ENCODE peak calls at places on chromosomes 3 and 15, in ten cellular contexts. One of them, this sample, is unnamed.

GRCh38 chr3:177935008-177935407 is 601.2 kb upstream of the KCNMB2 start:
- DNase-seq in neural progenitor cell: no peak
- DNase-seq in PC-9: no peak
- DNase-seq in gastrocnemius medialis: no peak
- DNase-seq in psoas muscle: no peak
- DNase-seq in adrenal gland: peak
- DNase-seq in PC-3: no peak
- DNase-seq in thoracic aorta: no peak
- DNase-seq in sigmoid colon: no peak
- DNase-seq in stomach: no peak
- DNase-seq in this sample: no peak

GRCh38 chr15:52805351-52806283 is 15.5 kb upstream of the ONECUT1 start:
- DNase-seq in neural progenitor cell: peak
- DNase-seq in PC-9: no peak
- DNase-seq in gastrocnemius medialis: no peak
- DNase-seq in psoas muscle: peak
- DNase-seq in adrenal gland: no peak
- DNase-seq in PC-3: no peak
- DNase-seq in thoracic aorta: no peak
- DNase-seq in sigmoid colon: no peak
- DNase-seq in stomach: no peak
- DNase-seq in this sample: no peak

GRCh38 chr3:49801160-49801559 is 1.5 kb upstream of the CDHR4 start:
- DNase-seq in neural progenitor cell: no peak
- DNase-seq in PC-9: no peak
- DNase-seq in gastrocnemius medialis: no peak
- DNase-seq in psoas muscle: no peak
- DNase-seq in adrenal gland: no peak
- DNase-seq in PC-3: no peak
- DNase-seq in thoracic aorta: no peak
- DNase-seq in sigmoid colon: no peak
- DNase-seq in stomach: no peak
- DNase-seq in this sample: no peak

GRCh38 chr3:99866167-99866810 is 48.6 kb downstream of the CMSS1 start:
- DNase-seq in neural progenitor cell: no peak
- DNase-seq in PC-9: no peak
- DNase-seq in gastrocnemius medialis: no peak
- DNase-seq in psoas muscle: no peak
- DNase-seq in adrenal gland: no peak
- DNase-seq in PC-3: peak
- DNase-seq in thoracic aorta: no peak
- DNase-seq in sigmoid colon: no peak
- DNase-seq in stomach: no peak
- DNase-seq in this sample: no peak

GRCh38 chr3:139655880-139656279 is 21.9 kb downstream of the NMNAT3 start:
- DNase-seq in neural progenitor cell: no peak
- DNase-seq in PC-9: no peak
- DNase-seq in gastrocnemius medialis: no peak
- DNase-seq in psoas muscle: no peak
- DNase-seq in adrenal gland: peak
- DNase-seq in PC-3: no peak
- DNase-seq in thoracic aorta: no peak
- DNase-seq in sigmoid colon: no peak
- DNase-seq in stomach: no peak
- DNase-seq in this sample: peak

GRCh38 chr15:70589221-70589620 is 174.1 kb downstream of the UACA start:
- DNase-seq in neural progenitor cell: no peak
- DNase-seq in PC-9: no peak
- DNase-seq in gastrocnemius medialis: no peak
- DNase-seq in psoas muscle: no peak
- DNase-seq in adrenal gland: no peak
- DNase-seq in PC-3: no peak
- DNase-seq in thoracic aorta: no peak
- DNase-seq in sigmoid colon: no peak
- DNase-seq in stomach: no peak
- DNase-seq in this sample: no peak

GRCh38 chr3:120415756-120416155 is 35.0 kb downstream of the FSTL1 start:
- DNase-seq in neural progenitor cell: no peak
- DNase-seq in PC-9: no peak
- DNase-seq in gastrocnemius medialis: no peak
- DNase-seq in psoas muscle: no peak
- DNase-seq in adrenal gland: no peak
- DNase-seq in PC-3: no peak
- DNase-seq in thoracic aorta: no peak
- DNase-seq in sigmoid colon: no peak
- DNase-seq in stomach: no peak
- DNase-seq in this sample: peak

GRCh38 chr15:78641876-78642275 is 866 bp upstream of the CHRNB4 start:
- DNase-seq in neural progenitor cell: no peak
- DNase-seq in PC-9: no peak
- DNase-seq in gastrocnemius medialis: no peak
- DNase-seq in psoas muscle: no peak
- DNase-seq in adrenal gland: no peak
- DNase-seq in PC-3: no peak
- DNase-seq in thoracic aorta: no peak
- DNase-seq in sigmoid colon: no peak
- DNase-seq in stomach: no peak
- DNase-seq in this sample: no peak

GRCh38 chr3:183123891-183124290 is 24.6 kb upstream of the MCCC1 start:
- DNase-seq in neural progenitor cell: no peak
- DNase-seq in PC-9: no peak
- DNase-seq in gastrocnemius medialis: no peak
- DNase-seq in psoas muscle: no peak
- DNase-seq in adrenal gland: no peak
- DNase-seq in PC-3: peak
- DNase-seq in thoracic aorta: no peak
- DNase-seq in sigmoid colon: no peak
- DNase-seq in stomach: no peak
- DNase-seq in this sample: no peak

GRCh38 chr15:95068847-95069518 is 837.6 kb downstream of the MCTP2 start:
- DNase-seq in neural progenitor cell: no peak
- DNase-seq in PC-9: no peak
- DNase-seq in gastrocnemius medialis: no peak
- DNase-seq in psoas muscle: peak
- DNase-seq in adrenal gland: no peak
- DNase-seq in PC-3: no peak
- DNase-seq in thoracic aorta: no peak
- DNase-seq in sigmoid colon: no peak
- DNase-seq in stomach: no peak
- DNase-seq in this sample: no peak

GRCh38 chr3:59890637-59891036 is 840.8 kb upstream of the CFAP20DC start:
- DNase-seq in neural progenitor cell: no peak
- DNase-seq in PC-9: no peak
- DNase-seq in gastrocnemius medialis: no peak
- DNase-seq in psoas muscle: no peak
- DNase-seq in adrenal gland: no peak
- DNase-seq in PC-3: no peak
- DNase-seq in thoracic aorta: no peak
- DNase-seq in sigmoid colon: no peak
- DNase-seq in stomach: no peak
- DNase-seq in this sample: no peak

GRCh38 chr3:127036209-127037020 is 53.5 kb downstream of the PLXNA1 start:
- DNase-seq in neural progenitor cell: no peak
- DNase-seq in PC-9: peak
- DNase-seq in gastrocnemius medialis: no peak
- DNase-seq in psoas muscle: peak
- DNase-seq in adrenal gland: no peak
- DNase-seq in PC-3: no peak
- DNase-seq in thoracic aorta: no peak
- DNase-seq in sigmoid colon: peak
- DNase-seq in stomach: peak
- DNase-seq in this sample: no peak

GRCh38 chr3:106299300-106300098 is 430.7 kb upstream of the CBLB start:
- DNase-seq in neural progenitor cell: no peak
- DNase-seq in PC-9: peak
- DNase-seq in gastrocnemius medialis: no peak
- DNase-seq in psoas muscle: no peak
- DNase-seq in adrenal gland: no peak
- DNase-seq in PC-3: no peak
- DNase-seq in thoracic aorta: no peak
- DNase-seq in sigmoid colon: no peak
- DNase-seq in stomach: no peak
- DNase-seq in this sample: no peak

GRCh38 chr3:65412591-65412990 is 626.1 kb downstream of the MAGI1 start:
- DNase-seq in neural progenitor cell: peak
- DNase-seq in PC-9: no peak
- DNase-seq in gastrocnemius medialis: peak
- DNase-seq in psoas muscle: peak
- DNase-seq in adrenal gland: peak
- DNase-seq in PC-3: peak
- DNase-seq in thoracic aorta: no peak
- DNase-seq in sigmoid colon: peak
- DNase-seq in stomach: peak
- DNase-seq in this sample: no peak

GRCh38 chr3:125214738-125215137 is 2.2 kb upstream of the SLC12A8 start:
- DNase-seq in neural progenitor cell: no peak
- DNase-seq in PC-9: no peak
- DNase-seq in gastrocnemius medialis: no peak
- DNase-seq in psoas muscle: no peak
- DNase-seq in adrenal gland: no peak
- DNase-seq in PC-3: peak
- DNase-seq in thoracic aorta: no peak
- DNase-seq in sigmoid colon: no peak
- DNase-seq in stomach: no peak
- DNase-seq in this sample: no peak

GRCh38 chr3:72996121-72996472 is 514 bp upstream of the PPP4R2 start:
- DNase-seq in neural progenitor cell: no peak
- DNase-seq in PC-9: peak
- DNase-seq in gastrocnemius medialis: no peak
- DNase-seq in psoas muscle: peak
- DNase-seq in adrenal gland: no peak
- DNase-seq in PC-3: no peak
- DNase-seq in thoracic aorta: no peak
- DNase-seq in sigmoid colon: peak
- DNase-seq in stomach: no peak
- DNase-seq in this sample: peak

GRCh38 chr3:72997421-72997961 is 880 bp downstream of the PPP4R2 start:
- DNase-seq in neural progenitor cell: peak
- DNase-seq in PC-9: peak
- DNase-seq in gastrocnemius medialis: no peak
- DNase-seq in psoas muscle: no peak
- DNase-seq in adrenal gland: no peak
- DNase-seq in PC-3: peak
- DNase-seq in thoracic aorta: no peak
- DNase-seq in sigmoid colon: no peak
- DNase-seq in stomach: no peak
- DNase-seq in this sample: no peak

GRCh38 chr3:72999971-73000370 is 3.4 kb downstream of the PPP4R2 start:
- DNase-seq in neural progenitor cell: peak
- DNase-seq in PC-9: no peak
- DNase-seq in gastrocnemius medialis: no peak
- DNase-seq in psoas muscle: no peak
- DNase-seq in adrenal gland: no peak
- DNase-seq in PC-3: no peak
- DNase-seq in thoracic aorta: no peak
- DNase-seq in sigmoid colon: no peak
- DNase-seq in stomach: no peak
- DNase-seq in this sample: no peak

GRCh38 chr3:72996473-72997333 is at the start of gene PPP4R2:
- DNase-seq in neural progenitor cell: peak
- DNase-seq in PC-9: peak
- DNase-seq in gastrocnemius medialis: peak
- DNase-seq in psoas muscle: peak
- DNase-seq in adrenal gland: peak
- DNase-seq in PC-3: peak
- DNase-seq in thoracic aorta: peak
- DNase-seq in sigmoid colon: peak
- DNase-seq in stomach: peak
- DNase-seq in this sample: peak

GRCh38 chr3:72998489-72998888 is 1.9 kb downstream of the PPP4R2 start:
- DNase-seq in neural progenitor cell: no peak
- DNase-seq in PC-9: no peak
- DNase-seq in gastrocnemius medialis: no peak
- DNase-seq in psoas muscle: no peak
- DNase-seq in adrenal gland: no peak
- DNase-seq in PC-3: no peak
- DNase-seq in thoracic aorta: no peak
- DNase-seq in sigmoid colon: no peak
- DNase-seq in stomach: no peak
- DNase-seq in this sample: no peak
- H3K4me3 ChIP-seq in neural progenitor cell: peak
- H3K4me3 ChIP-seq in PC-9: peak
- H3K4me3 ChIP-seq in gastrocnemius medialis: peak
- H3K4me3 ChIP-seq in psoas muscle: peak
- H3K4me3 ChIP-seq in adrenal gland: no peak
- H3K4me3 ChIP-seq in PC-3: peak
- H3K4me3 ChIP-seq in thoracic aorta: peak
- H3K4me3 ChIP-seq in sigmoid colon: peak
- H3K4me3 ChIP-seq in stomach: peak
- H3K4me3 ChIP-seq in this sample: peak

DNA sequence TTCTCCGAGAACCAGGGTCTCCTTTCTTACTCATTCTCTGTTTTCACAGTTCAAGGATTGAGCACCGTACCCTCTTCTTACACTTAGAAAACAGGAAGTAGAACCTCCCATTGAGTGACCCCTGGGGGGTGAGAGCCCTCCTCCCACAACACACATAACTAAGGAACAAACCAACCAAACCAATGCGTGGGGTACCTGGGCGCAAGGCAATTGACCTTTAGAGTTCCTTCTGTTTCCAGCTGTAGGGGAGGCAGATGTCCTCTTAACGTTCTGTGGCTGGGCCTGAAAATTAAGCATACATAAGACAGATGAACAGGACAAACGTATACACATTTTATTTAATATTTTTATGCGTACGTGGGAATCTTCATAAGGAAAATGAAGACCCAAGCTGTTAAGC is 33.5 kb upstream of the TIMP4 start:
- DNase-seq in neural progenitor cell: no peak
- DNase-seq in PC-9: no peak
- DNase-seq in gastrocnemius medialis: no peak
- DNase-seq in psoas muscle: no peak
- DNase-seq in adrenal gland: no peak
- DNase-seq in PC-3: no peak
- DNase-seq in thoracic aorta: no peak
- DNase-seq in sigmoid colon: no peak
- DNase-seq in stomach: no peak
- DNase-seq in this sample: no peak
- H3K27ac ChIP-seq in neural progenitor cell: no peak
- H3K27ac ChIP-seq in PC-9: peak
- H3K27ac ChIP-seq in gastrocnemius medialis: no peak
- H3K27ac ChIP-seq in psoas muscle: no peak
- H3K27ac ChIP-seq in adrenal gland: no peak
- H3K27ac ChIP-seq in PC-3: peak
- H3K27ac ChIP-seq in thoracic aorta: peak
- H3K27ac ChIP-seq in sigmoid colon: no peak
- H3K27ac ChIP-seq in stomach: no peak
- H3K27ac ChIP-seq in this sample: no peak

GRCh38 chr3:115537669-115538068 is 85.6 kb upstream of the GAP43 start:
- DNase-seq in neural progenitor cell: no peak
- DNase-seq in PC-9: no peak
- DNase-seq in gastrocnemius medialis: no peak
- DNase-seq in psoas muscle: no peak
- DNase-seq in adrenal gland: no peak
- DNase-seq in PC-3: no peak
- DNase-seq in thoracic aorta: no peak
- DNase-seq in sigmoid colon: no peak
- DNase-seq in stomach: no peak
- DNase-seq in this sample: no peak
- H3K4me3 ChIP-seq in neural progenitor cell: no peak
- H3K4me3 ChIP-seq in PC-9: no peak
- H3K4me3 ChIP-seq in gastrocnemius medialis: no peak
- H3K4me3 ChIP-seq in psoas muscle: no peak
- H3K4me3 ChIP-seq in adrenal gland: no peak
- H3K4me3 ChIP-seq in PC-3: no peak
- H3K4me3 ChIP-seq in thoracic aorta: no peak
- H3K4me3 ChIP-seq in sigmoid colon: no peak
- H3K4me3 ChIP-seq in stomach: no peak
- H3K4me3 ChIP-seq in this sample: no peak

GRCh38 chr3:185824467-185825378 is at the start of gene IGF2BP2:
- DNase-seq in neural progenitor cell: peak
- DNase-seq in PC-9: peak
- DNase-seq in gastrocnemius medialis: no peak
- DNase-seq in psoas muscle: peak
- DNase-seq in adrenal gland: peak
- DNase-seq in PC-3: peak
- DNase-seq in thoracic aorta: no peak
- DNase-seq in sigmoid colon: peak
- DNase-seq in stomach: peak
- DNase-seq in this sample: no peak
- H3K27ac ChIP-seq in neural progenitor cell: peak
- H3K27ac ChIP-seq in PC-9: peak
- H3K27ac ChIP-seq in gastrocnemius medialis: peak
- H3K27ac ChIP-seq in psoas muscle: peak
- H3K27ac ChIP-seq in adrenal gland: peak
- H3K27ac ChIP-seq in PC-3: peak
- H3K27ac ChIP-seq in thoracic aorta: no peak
- H3K27ac ChIP-seq in sigmoid colon: peak
- H3K27ac ChIP-seq in stomach: peak
- H3K27ac ChIP-seq in this sample: peak

This sample was measured in coronary artery.